ENCODE peak calls at places on chromosomes 2 and 18, in nine cellular contexts. Z is NT2/D1; O is fibroblast of lung; X is CD4-positive, alpha-beta memory T cell; Y is endodermal cell; R is colonic mucosa; B is upper lobe of left lung; E is Peyer's patch; V is PC-9. T is an unnamed sample.

GRCh38 chr2:20593072-20594034 is 57.5 kb downstream of the HS1BP3 start:
- DNase-seq in Z (no peak), O (peak; percentile 93), X (no peak), Y (peak; percentile 36), R (no peak), B (peak; percentile 92), E (peak; percentile 48), V (peak; percentile 85), T (peak; percentile 73)

GRCh38 chr2:163779970-163780597 is 44.3 kb upstream of the FIGN start:
- DNase-seq in Z (no peak), O (no peak), X (no peak), Y (no peak), R (no peak), B (peak; percentile 57), E (no peak), V (peak; percentile 77), T (no peak)

GRCh38 chr2:60989256-60989655 is 28.3 kb upstream of the PEX13 start:
- DNase-seq in Z (no peak), O (no peak), X (no peak), Y (no peak), R (peak; percentile 29), B (no peak), E (no peak), V (no peak), T (no peak)

GRCh38 chr18:6553234-6553900 is 138.7 kb upstream of the L3MBTL4 start:
- DNase-seq in Z (no peak), O (no peak), X (no peak), Y (no peak), R (no peak), B (peak; percentile 34), E (no peak), V (no peak), T (no peak)

GRCh38 chr2:241228860-241229516 is 40.5 kb downstream of the ANO7 start:
- DNase-seq in Z (no peak), O (no peak), X (no peak), Y (no peak), R (no peak), B (no peak), E (no peak), V (no peak), T (no peak)

GRCh38 chr2:102357975-102358374 is 2.4 kb downstream of the IL18R1 start:
- DNase-seq in Z (no peak), O (no peak), X (no peak), Y (no peak), R (no peak), B (no peak), E (no peak), V (no peak), T (no peak)

GRCh38 chr2:7190587-7191320 is 273.5 kb downstream of the RNF144A start:
- DNase-seq in Z (peak; percentile 56), O (peak; percentile 51), X (no peak), Y (peak; percentile 86), R (no peak), B (no peak), E (no peak), V (no peak), T (no peak)

GRCh38 chr2:173623411-173624076 is 268.9 kb downstream of the CDCA7 start:
- DNase-seq in Z (peak; percentile 16), O (no peak), X (no peak), Y (peak; percentile 44), R (no peak), B (no peak), E (no peak), V (no peak), T (no peak)

GRCh38 chr2:104321141-104321799 is 532.6 kb upstream of the POU3F3 start:
- DNase-seq in Z (no peak), O (no peak), X (no peak), Y (no peak), R (no peak), B (no peak), E (no peak), V (no peak), T (no peak)

GRCh38 chr18:22964116-22964515 is 31.0 kb downstream of the RBBP8 start:
- DNase-seq in Z (no peak), O (peak; percentile 50), X (no peak), Y (no peak), R (no peak), B (no peak), E (no peak), V (no peak), T (no peak)

GRCh38 chr2:101788995-101789970 is 91.8 kb downstream of the MAP4K4 start:
- DNase-seq in Z (no peak), O (no peak), X (no peak), Y (no peak), R (no peak), B (no peak), E (no peak), V (no peak), T (no peak)

GRCh38 chr2:58515827-58516574 is 274.9 kb upstream of the FANCL start:
- DNase-seq in Z (no peak), O (no peak), X (no peak), Y (no peak), R (no peak), B (no peak), E (no peak), V (no peak), T (no peak)

GRCh38 chr2:12453731-12454130 is 263.0 kb upstream of the TRIB2 start:
- DNase-seq in Z (no peak), O (no peak), X (no peak), Y (no peak), R (no peak), B (no peak), E (no peak), V (no peak), T (no peak)

GRCh38 chr2:20868377-20868776 is 45.5 kb upstream of the LDAH start:
- DNase-seq in Z (no peak), O (no peak), X (peak; percentile 56), Y (no peak), R (no peak), B (no peak), E (no peak), V (no peak), T (no peak)

GRCh38 chr2:229669841-229670240 is 44.5 kb downstream of the DNER start:
- DNase-seq in Z (no peak), O (no peak), X (no peak), Y (no peak), R (no peak), B (no peak), E (no peak), V (no peak), T (no peak)

GRCh38 chr2:95043300-95043786 is 17.8 kb downstream of the MAL start:
- DNase-seq in Z (no peak), O (peak; percentile 78), X (no peak), Y (no peak), R (peak; percentile 37), B (peak; percentile 76), E (peak; percentile 46), V (peak; percentile 83), T (no peak)

GRCh38 chr2:16725549-16725948 is 59.9 kb upstream of the CYRIA start:
- DNase-seq in Z (no peak), O (no peak), X (no peak), Y (no peak), R (no peak), B (no peak), E (no peak), V (no peak), T (no peak)

GRCh38 chr18:10936211-10937053 is 212.9 kb downstream of the PIEZO2 start:
- DNase-seq in Z (no peak), O (no peak), X (no peak), Y (no peak), R (no peak), B (no peak), E (no peak), V (no peak), T (no peak)

GRCh38 chr2:71919701-71920100 is 228.0 kb downstream of the CYP26B1 start:
- DNase-seq in Z (no peak), O (peak; percentile 17), X (no peak), Y (no peak), R (no peak), B (no peak), E (no peak), V (no peak), T (no peak)

DNA sequence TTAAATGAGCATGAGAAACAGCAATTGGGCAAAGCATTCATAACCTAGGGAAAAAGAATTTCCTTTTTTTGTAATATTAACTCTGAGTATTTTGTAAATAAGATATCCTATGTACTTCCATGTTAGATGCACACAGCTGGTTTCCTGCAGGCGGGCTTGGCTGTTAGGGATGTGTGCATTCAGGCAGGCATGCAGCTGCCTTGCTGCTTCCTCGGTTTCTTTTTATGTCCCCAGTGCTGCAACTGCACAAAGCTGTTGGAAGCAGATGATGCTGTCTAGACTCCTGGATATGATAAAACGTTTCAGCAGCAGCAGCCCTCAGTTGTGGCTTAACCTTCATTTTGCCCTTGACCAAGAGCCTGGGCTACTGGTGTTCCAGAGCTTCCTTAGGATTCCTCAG is 89.5 kb upstream of the EML6 start:
- DNase-seq in Z (no peak), O (no peak), X (no peak), Y (no peak), R (no peak), B (no peak), E (no peak), V (no peak), T (no peak)
- H3K4me1 ChIP-seq in Z (no peaks in the 10 kb centered on the region), O (peaks cover 33% of the 10 kb centered on the region), X (peaks cover 14% of the 10 kb centered on the region), Y (no peaks in the 10 kb centered on the region), R (no peaks in the 10 kb centered on the region), B (peaks cover 85% of the 10 kb centered on the region), E (no peaks in the 10 kb centered on the region), V (no peaks in the 10 kb centered on the region), T (peaks cover 18% of the 10 kb centered on the region)

GRCh38 chr2:187552959-187553681 is 1.1 kb downstream of the TFPI start:
- DNase-seq in Z (no peak), O (peak; percentile 81), X (no peak), Y (no peak), R (no peak), B (no peak), E (no peak), V (no peak), T (no peak)
- H3K4me1 ChIP-seq in Z (no peaks in the 10 kb centered on the region), O (peaks cover 9% of the 10 kb centered on the region), X (no peaks in the 10 kb centered on the region), Y (peaks cover 10% of the 10 kb centered on the region), R (no peaks in the 10 kb centered on the region), B (peaks cover 10% of the 10 kb centered on the region), E (no peaks in the 10 kb centered on the region), V (peaks cover 9% of the 10 kb centered on the region), T (peaks cover 15% of the 10 kb centered on the region)

GRCh38 chr2:46704593-46704992 is 211.0 kb downstream of the MCFD2 start:
- DNase-seq in Z (peak; percentile 9), O (no peak), X (no peak), Y (peak; percentile 76), R (no peak), B (no peak), E (no peak), V (no peak), T (no peak)
- H3K4me1 ChIP-seq in Z (no peaks in the 10 kb centered on the region), O (peaks cover 14% of the 10 kb centered on the region), X (peaks cover 19% of the 10 kb centered on the region), Y (peaks cover 4% of the 10 kb centered on the region), R (no peaks in the 10 kb centered on the region), B (peaks cover 66% of the 10 kb centered on the region), E (no peaks in the 10 kb centered on the region), V (peaks cover 13% of the 10 kb centered on the region), T (peaks cover 66% of the 10 kb centered on the region)

DNA sequence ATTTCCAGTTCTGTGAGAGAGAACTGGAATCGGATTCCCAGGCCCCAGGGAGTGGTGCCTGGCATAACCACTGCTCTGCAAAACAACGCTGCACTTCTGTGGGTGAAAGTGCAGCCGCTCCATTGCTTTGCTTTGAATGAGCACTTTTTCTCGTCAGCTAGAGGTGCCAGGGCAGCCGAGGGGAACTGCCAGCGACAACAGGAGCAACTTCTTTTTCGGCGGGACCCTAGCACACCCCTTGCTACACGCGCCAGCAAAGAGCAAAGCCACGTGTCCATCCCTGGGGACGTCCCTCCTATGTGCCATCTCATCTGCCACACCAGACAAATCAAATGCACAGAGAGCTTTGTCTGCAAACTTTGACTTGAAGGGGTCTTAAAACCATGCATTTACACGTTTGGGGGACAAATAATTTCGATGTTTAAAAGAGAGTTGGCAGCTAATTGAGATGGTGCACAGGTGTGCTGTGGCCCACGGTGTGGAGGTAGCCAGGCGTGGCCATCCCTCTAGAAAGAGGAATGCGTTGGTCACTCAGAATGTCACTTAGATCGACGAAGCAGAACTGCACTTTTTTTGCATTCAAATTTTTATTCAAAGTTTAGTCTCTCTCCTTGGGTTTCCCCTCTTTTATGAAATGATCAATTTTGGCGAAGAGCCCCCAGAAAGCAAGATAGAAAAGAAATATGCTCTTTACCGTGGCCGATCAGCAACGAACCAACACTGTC is 151.8 kb downstream of the MBP start:
- DNase-seq in Z (no peak), O (no peak), X (no peak), Y (peak; percentile 30), R (peak; percentile 18), B (no peak), E (no peak), V (no peak), T (no peak)
- H3K4me1 ChIP-seq in Z (peaks cover 5% of the 10 kb centered on the region), O (no peaks in the 10 kb centered on the region), X (peaks cover 6% of the 10 kb centered on the region), Y (no peaks in the 10 kb centered on the region), R (peaks cover 3% of the 10 kb centered on the region), B (peaks cover 7% of the 10 kb centered on the region), E (no peaks in the 10 kb centered on the region), V (no peaks in the 10 kb centered on the region), T (peaks cover 7% of the 10 kb centered on the region)

T was measured in suprapubic skin.